ENCODE peak calls at places on chromosomes 11 and 22, in ten cellular contexts. F, N, S, K, V, L, Q, M, U and G are unnamed samples.

GRCh38 chr11:134360050-134360835 is 28.5 kb downstream of the GLB1L2 start:
- DNase-seq in F (peak), N (peak), S (no peak), K (peak), V (peak), L (peak), Q (peak), M (peak), U (peak), G (peak)

GRCh38 chr11:123174196-123175183 is 20.6 kb downstream of the CLMP start:
- DNase-seq in F (peak), N (peak), S (no peak), K (peak), V (peak), L (no peak), Q (no peak), M (peak), U (peak), G (peak)

GRCh38 chr11:107017104-107017432 is 1.2 kb downstream of the GUCY1A2 start:
- DNase-seq in F (no peak), N (no peak), S (no peak), K (no peak), V (no peak), L (no peak), Q (no peak), M (no peak), U (no peak), G (no peak)

GRCh38 chr11:114254571-114255146 is 41.5 kb upstream of the NNMT start:
- DNase-seq in F (no peak), N (no peak), S (no peak), K (no peak), V (no peak), L (no peak), Q (no peak), M (no peak), U (no peak), G (no peak)

GRCh38 chr11:95282337-95282751 is 51.3 kb upstream of the SESN3 start:
- DNase-seq in F (no peak), N (no peak), S (no peak), K (no peak), V (no peak), L (peak), Q (no peak), M (peak), U (no peak), G (no peak)

GRCh38 chr11:131246156-131246555 is 124.3 kb upstream of the NTM start:
- DNase-seq in F (no peak), N (no peak), S (no peak), K (no peak), V (no peak), L (no peak), Q (no peak), M (no peak), U (no peak), G (no peak)

GRCh38 chr22:46280999-46281623 is 13.3 kb downstream of the TTC38 start:
- DNase-seq in F (peak), N (no peak), S (no peak), K (no peak), V (no peak), L (no peak), Q (peak), M (peak), U (peak), G (peak)

GRCh38 chr11:34213366-34213765 is 107.9 kb downstream of the NAT10 start:
- DNase-seq in F (no peak), N (peak), S (no peak), K (no peak), V (no peak), L (no peak), Q (no peak), M (no peak), U (no peak), G (no peak)

GRCh38 chr11:74018331-74019005 is 9.6 kb upstream of the UCP3 start:
- DNase-seq in F (peak), N (peak), S (no peak), K (peak), V (peak), L (peak), Q (peak), M (peak), U (peak), G (peak)
- TF ChIP-seq POLR2A in F (peak), N (no peak), S (no peak), K (no peak), V (no peak), L (no peak), Q (no peak), M (no peak), U (no peak), G (no peak)

DNA sequence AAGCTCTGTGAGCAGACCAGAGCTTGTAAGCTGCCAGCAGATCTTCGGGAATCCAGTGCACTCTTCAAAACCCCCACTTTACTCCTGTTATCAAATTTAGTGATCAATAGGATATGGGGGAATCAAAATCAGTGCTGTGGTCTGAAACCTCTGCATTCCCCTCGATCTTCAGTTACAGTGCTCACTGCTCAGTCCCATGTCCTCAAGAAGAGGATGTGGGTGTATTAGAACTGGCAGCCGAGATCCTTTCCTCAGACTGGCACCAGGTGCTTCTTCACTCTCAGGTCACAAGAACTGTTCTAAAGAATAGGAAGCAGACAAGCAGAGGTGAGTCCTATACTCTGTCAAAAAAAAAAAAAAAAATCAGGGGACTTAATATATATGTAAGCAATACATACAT is 15.3 kb upstream of the MAML2 start:
- DNase-seq in F (no peak), N (no peak), S (no peak), K (no peak), V (no peak), L (no peak), Q (no peak), M (no peak), U (no peak), G (no peak)
- TF ChIP-seq CTCF in F (no peak), N (no peak), S (no peak), K (no peak), V (no peak), L (no peak), Q (no peak), M (no peak), U (no peak), G (no peak)

GRCh38 chr11:62919898-62920640 is 1.1 kb downstream of the CHRM1 start:
- DNase-seq in F (no peak), N (no peak), S (no peak), K (no peak), V (no peak), L (no peak), Q (no peak), M (no peak), U (no peak), G (no peak)
- H3K4me3 ChIP-seq in F (no peak), N (no peak), S (no peak), K (no peak), V (no peak), L (no peak), Q (no peak), M (no peak), U (no peak), G (no peak)

DNA sequence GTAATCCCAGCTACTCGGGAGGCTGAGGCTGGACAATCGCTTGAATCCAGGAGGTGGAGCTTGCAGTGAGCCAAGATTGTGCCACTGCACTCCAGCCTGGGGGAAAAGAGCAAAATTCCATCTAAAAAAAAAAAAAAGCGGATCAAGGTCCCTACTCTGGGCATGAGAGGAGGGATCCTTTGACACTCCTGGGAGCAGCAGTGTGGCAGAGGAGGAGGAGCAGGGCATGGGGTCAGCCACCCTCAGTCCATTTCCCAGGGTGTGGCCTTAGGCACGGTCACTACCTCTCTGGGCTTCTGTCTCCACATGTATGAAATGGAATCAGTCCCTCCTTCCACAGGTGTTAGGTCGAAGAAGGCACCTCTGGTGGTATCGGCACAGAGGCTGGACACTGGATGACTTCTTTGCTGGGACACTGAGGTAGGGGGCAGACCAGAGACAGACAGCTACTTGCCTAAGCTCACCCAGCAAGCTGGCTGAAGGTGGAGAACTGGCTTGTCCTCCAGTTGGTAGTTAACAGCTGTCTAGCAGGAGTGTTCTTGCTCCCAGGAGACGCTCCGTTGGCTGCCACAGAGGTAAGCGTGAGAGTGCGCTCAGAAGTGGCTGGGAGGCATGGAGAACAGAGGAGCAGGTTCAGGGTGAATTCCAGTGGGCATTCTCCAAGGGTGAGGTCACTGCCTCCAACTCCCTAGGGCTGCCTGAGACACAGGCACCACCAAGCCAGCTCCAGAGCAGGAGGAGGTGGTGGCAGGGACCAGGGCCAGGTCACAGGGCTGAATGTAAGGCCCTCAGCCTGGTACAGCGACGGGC is 19.6 kb downstream of the TXN2 start:
- DNase-seq in F (peak), N (peak), S (no peak), K (peak), V (no peak), L (no peak), Q (no peak), M (peak), U (no peak), G (peak)
- TF ChIP-seq POLR2A in F (peak), N (no peak), S (no peak), K (no peak), V (no peak), L (no peak), Q (no peak), M (no peak), U (no peak), G (no peak)

DNA sequence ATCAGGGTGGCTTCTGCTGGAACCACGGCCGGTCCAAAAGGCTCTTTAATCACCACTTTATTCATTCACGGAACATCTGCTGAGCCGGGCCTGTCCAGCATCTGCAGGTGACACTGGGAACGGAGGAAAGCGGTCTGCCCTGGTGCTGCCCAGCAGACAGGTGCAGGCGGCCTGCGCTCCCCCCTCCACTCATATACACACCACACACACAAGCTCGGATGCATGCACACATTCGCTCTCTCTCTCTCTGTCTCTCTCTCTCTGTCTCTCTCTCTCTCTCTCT is 736.9 kb downstream of the BRD1 start:
- DNase-seq in F (no peak), N (no peak), S (no peak), K (no peak), V (no peak), L (no peak), Q (no peak), M (no peak), U (no peak), G (no peak)
- TF ChIP-seq CTCF in F (no peak), N (no peak), S (no peak), K (no peak), V (no peak), L (no peak), Q (no peak), M (no peak), U (no peak), G (no peak)

DNA sequence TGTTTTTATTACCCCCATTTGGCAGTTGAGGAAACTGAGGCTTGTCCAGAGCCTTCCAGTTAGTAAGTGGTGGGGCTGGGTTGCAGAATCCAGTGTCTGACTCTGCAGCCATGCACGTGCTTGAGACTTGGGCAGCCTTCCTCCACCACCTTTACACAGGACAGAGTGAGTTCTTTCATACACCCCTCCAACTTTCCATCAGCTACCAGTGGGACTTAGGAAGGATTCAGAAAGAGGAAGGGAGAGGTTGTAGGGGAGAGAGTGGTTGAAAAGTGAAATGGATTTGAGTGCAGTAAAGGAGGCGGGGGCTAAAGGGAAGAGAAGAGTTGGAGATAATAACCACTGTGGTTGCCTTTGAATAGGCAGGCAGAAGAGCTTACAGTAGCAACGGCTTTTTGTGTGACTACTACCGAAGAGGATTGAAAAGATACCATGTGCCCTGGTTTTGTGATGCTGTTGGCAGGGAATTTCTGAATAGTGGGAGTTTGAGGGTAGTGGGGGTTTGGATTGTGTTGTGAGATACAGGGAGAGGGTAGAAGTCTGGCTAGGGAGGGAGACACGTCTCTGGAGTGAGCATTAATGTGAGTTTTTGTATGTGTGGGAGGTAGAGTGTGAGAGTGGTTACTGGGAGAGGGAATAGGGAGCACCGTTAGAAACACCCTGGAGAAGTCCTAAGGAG is 1.7 kb downstream of the UVRAG start:
- DNase-seq in F (no peak), N (no peak), S (no peak), K (no peak), V (no peak), L (no peak), Q (no peak), M (no peak), U (no peak), G (no peak)
- H3K4me3 ChIP-seq in F (peak), N (peak), S (peak), K (peak), V (peak), L (peak), Q (peak), M (peak), U (peak), G (no peak)